ENCODE peak calls at places on chromosome 16, in six cellular contexts. One of them, this sample, is unnamed.

GRCh38 chr16:57409870-57410585 is 5.5 kb downstream of the CCL17 start:
- DNase-seq in mesenchymal stem cell: no peak
- DNase-seq in H1: no peak
- DNase-seq in IMR-90: no peak
- DNase-seq in H9: peak
- DNase-seq in neuronal stem cell: no peak
- DNase-seq in this sample: peak

GRCh38 chr16:12341423-12341822 is 364.9 kb downstream of the SNX29 start:
- DNase-seq in IMR-90: peak
- DNase-seq in H1: no peak
- DNase-seq in mesenchymal stem cell: peak
- DNase-seq in neuronal stem cell: no peak
- DNase-seq in H9: no peak
- DNase-seq in this sample: peak

GRCh38 chr16:74071996-74072559 is 224.5 kb upstream of the PSMD7 start:
- DNase-seq in IMR-90: no peak
- DNase-seq in H1: no peak
- DNase-seq in neuronal stem cell: no peak
- DNase-seq in H9: no peak
- DNase-seq in mesenchymal stem cell: no peak
- DNase-seq in this sample: no peak

GRCh38 chr16:23838485-23839142 is 2.8 kb downstream of the PRKCB start:
- DNase-seq in IMR-90: no peak
- DNase-seq in neuronal stem cell: no peak
- DNase-seq in H9: no peak
- DNase-seq in H1: no peak
- DNase-seq in mesenchymal stem cell: no peak
- DNase-seq in this sample: no peak

GRCh38 chr16:81376880-81377279 is 62.1 kb downstream of the GAN start:
- DNase-seq in neuronal stem cell: no peak
- DNase-seq in H1: no peak
- DNase-seq in H9: no peak
- DNase-seq in mesenchymal stem cell: no peak
- DNase-seq in IMR-90: no peak
- DNase-seq in this sample: no peak

GRCh38 chr16:48013476-48013875 is 142.3 kb downstream of the ABCC12 start:
- DNase-seq in mesenchymal stem cell: no peak
- DNase-seq in neuronal stem cell: no peak
- DNase-seq in H1: no peak
- DNase-seq in IMR-90: no peak
- DNase-seq in H9: no peak
- DNase-seq in this sample: no peak

GRCh38 chr16:5032748-5033167 is 977 bp downstream of the NAGPA start:
- DNase-seq in mesenchymal stem cell: no peak
- DNase-seq in H9: no peak
- DNase-seq in IMR-90: no peak
- DNase-seq in neuronal stem cell: no peak
- DNase-seq in H1: no peak
- DNase-seq in this sample: no peak

GRCh38 chr16:19559242-19559910 is 3.9 kb downstream of the VPS35L start:
- DNase-seq in mesenchymal stem cell: peak
- DNase-seq in H9: no peak
- DNase-seq in neuronal stem cell: peak
- DNase-seq in IMR-90: peak
- DNase-seq in H1: peak
- DNase-seq in this sample: no peak

GRCh38 chr16:87012954-87013938 is 303.9 kb downstream of the C16orf95 start:
- DNase-seq in IMR-90: no peak
- DNase-seq in H1: no peak
- DNase-seq in H9: no peak
- DNase-seq in mesenchymal stem cell: no peak
- DNase-seq in neuronal stem cell: no peak
- DNase-seq in this sample: no peak

GRCh38 chr16:8528471-8528870 is 61.8 kb downstream of the TMEM114 start:
- DNase-seq in H1: no peak
- DNase-seq in neuronal stem cell: no peak
- DNase-seq in mesenchymal stem cell: no peak
- DNase-seq in IMR-90: no peak
- DNase-seq in H9: no peak
- DNase-seq in this sample: no peak

GRCh38 chr16:72865258-72865657 is 182.7 kb downstream of the ZFHX3 start:
- DNase-seq in neuronal stem cell: no peak
- DNase-seq in H9: no peak
- DNase-seq in mesenchymal stem cell: no peak
- DNase-seq in IMR-90: no peak
- DNase-seq in H1: no peak
- DNase-seq in this sample: no peak

GRCh38 chr16:901715-902601 is 68.8 kb downstream of the LMF1 start:
- DNase-seq in neuronal stem cell: no peak
- DNase-seq in H1: no peak
- DNase-seq in mesenchymal stem cell: no peak
- DNase-seq in IMR-90: no peak
- DNase-seq in H9: no peak
- DNase-seq in this sample: no peak

GRCh38 chr16:57863434-57864160 is 61.3 kb upstream of the KIFC3 start:
- DNase-seq in H1: no peak
- DNase-seq in mesenchymal stem cell: peak
- DNase-seq in H9: peak
- DNase-seq in IMR-90: peak
- DNase-seq in neuronal stem cell: peak
- DNase-seq in this sample: peak

GRCh38 chr16:73020409-73020884 is 27.5 kb downstream of the ZFHX3 start:
- DNase-seq in mesenchymal stem cell: peak
- DNase-seq in IMR-90: peak
- DNase-seq in neuronal stem cell: no peak
- DNase-seq in H1: no peak
- DNase-seq in H9: no peak
- DNase-seq in this sample: no peak

GRCh38 chr16:66961065-66961744 is at the start of gene CES3:
- DNase-seq in mesenchymal stem cell: peak
- DNase-seq in H9: peak
- DNase-seq in IMR-90: peak
- DNase-seq in H1: peak
- DNase-seq in neuronal stem cell: peak
- DNase-seq in this sample: peak

GRCh38 chr16:50683689-50684374 is 2.7 kb upstream of the SNX20 start:
- DNase-seq in mesenchymal stem cell: no peak
- DNase-seq in H9: no peak
- DNase-seq in H1: no peak
- DNase-seq in neuronal stem cell: no peak
- DNase-seq in IMR-90: no peak
- DNase-seq in this sample: peak

GRCh38 chr16:66459878-66460277 is 32.8 kb downstream of the BEAN1 start:
- DNase-seq in H9: peak
- DNase-seq in mesenchymal stem cell: no peak
- DNase-seq in IMR-90: no peak
- DNase-seq in neuronal stem cell: no peak
- DNase-seq in H1: peak
- DNase-seq in this sample: no peak

GRCh38 chr16:9755076-9755475 is 427.2 kb downstream of the GRIN2A start:
- DNase-seq in H1: no peak
- DNase-seq in H9: no peak
- DNase-seq in IMR-90: no peak
- DNase-seq in mesenchymal stem cell: no peak
- DNase-seq in neuronal stem cell: no peak
- DNase-seq in this sample: peak

GRCh38 chr16:3095869-3096268 is 3.2 kb downstream of the ZSCAN10 start:
- DNase-seq in mesenchymal stem cell: no peak
- DNase-seq in neuronal stem cell: no peak
- DNase-seq in H1: no peak
- DNase-seq in H9: no peak
- DNase-seq in IMR-90: no peak
- DNase-seq in this sample: peak

GRCh38 chr16:68373528-68374250 is 62.9 kb downstream of the PRMT7 start:
- DNase-seq in IMR-90: no peak
- DNase-seq in neuronal stem cell: no peak
- DNase-seq in H9: no peak
- DNase-seq in mesenchymal stem cell: no peak
- DNase-seq in H1: no peak
- DNase-seq in this sample: no peak

GRCh38 chr16:12458591-12459400 is 344.9 kb downstream of the CPPED1 start:
- DNase-seq in H1: no peak
- DNase-seq in mesenchymal stem cell: no peak
- DNase-seq in IMR-90: no peak
- DNase-seq in neuronal stem cell: no peak
- DNase-seq in H9: no peak
- DNase-seq in this sample: no peak

GRCh38 chr16:79261944-79262552 is 338.5 kb downstream of the MAF start:
- DNase-seq in IMR-90: no peak
- DNase-seq in H9: no peak
- DNase-seq in neuronal stem cell: no peak
- DNase-seq in mesenchymal stem cell: no peak
- DNase-seq in H1: no peak
- DNase-seq in this sample: no peak

GRCh38 chr16:12459401-12459791 is 344.3 kb downstream of the CPPED1 start:
- DNase-seq in mesenchymal stem cell: no peak
- DNase-seq in H1: no peak
- DNase-seq in IMR-90: no peak
- DNase-seq in neuronal stem cell: no peak
- DNase-seq in H9: no peak
- DNase-seq in this sample: peak

GRCh38 chr16:65044861-65045260 is 77.0 kb downstream of the CDH11 start:
- DNase-seq in mesenchymal stem cell: peak
- DNase-seq in H9: no peak
- DNase-seq in H1: no peak
- DNase-seq in IMR-90: peak
- DNase-seq in neuronal stem cell: no peak
- DNase-seq in this sample: no peak

GRCh38 chr16:25817295-25817694 is 125.5 kb downstream of the HS3ST4 start:
- DNase-seq in H9: no peak
- DNase-seq in neuronal stem cell: no peak
- DNase-seq in H1: no peak
- DNase-seq in mesenchymal stem cell: no peak
- DNase-seq in IMR-90: no peak
- DNase-seq in this sample: no peak

GRCh38 chr16:12497558-12497957 is 306.1 kb downstream of the CPPED1 start:
- DNase-seq in IMR-90: no peak
- DNase-seq in neuronal stem cell: peak
- DNase-seq in H9: no peak
- DNase-seq in mesenchymal stem cell: no peak
- DNase-seq in H1: no peak
- DNase-seq in this sample: no peak

GRCh38 chr16:46975908-46976470 is 2.5 kb upstream of the DNAJA2 start:
- DNase-seq in H9: no peak
- DNase-seq in neuronal stem cell: no peak
- DNase-seq in mesenchymal stem cell: no peak
- DNase-seq in IMR-90: no peak
- DNase-seq in H1: no peak
- DNase-seq in this sample: no peak

GRCh38 chr16:87062569-87063442 is 254.4 kb downstream of the C16orf95 start:
- DNase-seq in H9: peak
- DNase-seq in IMR-90: peak
- DNase-seq in mesenchymal stem cell: peak
- DNase-seq in neuronal stem cell: peak
- DNase-seq in H1: peak
- DNase-seq in this sample: peak

GRCh38 chr16:27302126-27302525 is 11.6 kb upstream of the IL4R start:
- DNase-seq in neuronal stem cell: no peak
- DNase-seq in mesenchymal stem cell: no peak
- DNase-seq in H9: no peak
- DNase-seq in IMR-90: no peak
- DNase-seq in H1: no peak
- DNase-seq in this sample: no peak
- H2BK120ac ChIP-seq in neuronal stem cell: no peak
- H2BK120ac ChIP-seq in mesenchymal stem cell: no peak
- H2BK120ac ChIP-seq in H9: no peak
- H2BK120ac ChIP-seq in IMR-90: no peak
- H2BK120ac ChIP-seq in H1: no peak
- H2BK120ac ChIP-seq in this sample: no peak

GRCh38 chr16:84554627-84555328 is 50.3 kb upstream of the MEAK7 start:
- DNase-seq in H9: no peak
- DNase-seq in neuronal stem cell: no peak
- DNase-seq in H1: no peak
- DNase-seq in IMR-90: no peak
- DNase-seq in mesenchymal stem cell: no peak
- DNase-seq in this sample: no peak
- H4K91ac ChIP-seq in H9: no peak
- H4K91ac ChIP-seq in neuronal stem cell: no peak
- H4K91ac ChIP-seq in H1: no peak
- H4K91ac ChIP-seq in IMR-90: no peak
- H4K91ac ChIP-seq in mesenchymal stem cell: no peak
- H4K91ac ChIP-seq in this sample: no peak

GRCh38 chr16:14301150-14302030 is 230.3 kb downstream of the MRTFB start:
- DNase-seq in neuronal stem cell: no peak
- DNase-seq in H1: no peak
- DNase-seq in H9: peak
- DNase-seq in IMR-90: no peak
- DNase-seq in mesenchymal stem cell: peak
- DNase-seq in this sample: peak
- H2BK120ac ChIP-seq in neuronal stem cell: peak
- H2BK120ac ChIP-seq in H1: no peak
- H2BK120ac ChIP-seq in H9: no peak
- H2BK120ac ChIP-seq in IMR-90: peak
- H2BK120ac ChIP-seq in mesenchymal stem cell: peak
- H2BK120ac ChIP-seq in this sample: peak

DNA sequence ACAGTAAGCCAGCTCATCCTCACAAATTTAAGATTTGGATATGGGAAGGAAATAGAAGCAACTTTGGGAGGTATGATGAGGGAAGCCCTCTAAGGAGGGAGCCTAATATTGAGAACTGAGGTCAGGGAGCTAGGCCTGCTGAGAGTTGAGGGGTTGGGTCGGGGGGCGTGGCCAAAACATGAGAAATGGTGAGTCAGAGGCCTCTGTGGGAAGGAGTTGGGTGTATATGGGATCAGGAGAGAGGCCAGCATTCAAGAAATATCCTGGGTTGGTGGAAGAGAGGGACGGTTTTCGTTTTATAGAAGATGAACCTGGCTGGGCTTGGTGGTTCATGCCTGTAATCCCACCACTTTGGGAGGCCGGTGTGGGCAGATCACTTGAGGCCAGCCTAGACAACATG is 48.4 kb downstream of the CLEC16A start:
- DNase-seq in H1: no peak
- DNase-seq in neuronal stem cell: no peak
- DNase-seq in mesenchymal stem cell: peak
- DNase-seq in H9: peak
- DNase-seq in IMR-90: peak
- DNase-seq in this sample: no peak
- H4K91ac ChIP-seq in H1: no peak
- H4K91ac ChIP-seq in neuronal stem cell: no peak
- H4K91ac ChIP-seq in mesenchymal stem cell: peak
- H4K91ac ChIP-seq in H9: no peak
- H4K91ac ChIP-seq in IMR-90: peak
- H4K91ac ChIP-seq in this sample: peak

GRCh38 chr16:11316331-11317015 is 28.8 kb upstream of the RMI2 start:
- DNase-seq in H1: peak
- DNase-seq in neuronal stem cell: no peak
- DNase-seq in H9: peak
- DNase-seq in IMR-90: no peak
- DNase-seq in mesenchymal stem cell: peak
- DNase-seq in this sample: peak
- H2BK120ac ChIP-seq in H1: peak
- H2BK120ac ChIP-seq in neuronal stem cell: peak
- H2BK120ac ChIP-seq in H9: no peak
- H2BK120ac ChIP-seq in IMR-90: peak
- H2BK120ac ChIP-seq in mesenchymal stem cell: peak
- H2BK120ac ChIP-seq in this sample: peak